ENCODE peak calls at places on chromosome 19, in ten cellular contexts. One of them, this sample, is unnamed.

GRCh38 chr19:50209131-50209530 is 5.7 kb downstream of the MYH14 start:
- DNase-seq in SK-N-SH: no peak
- DNase-seq in activated T-helper 1 cell treated with anti-CD3 and anti-CD28 coated beads, Interleukin-12 subunit alpha, Interleukin-12 subunit beta, Interleukin-2, Interleukin-4 antibody, amounts not matched to agents 30 ng/mL and 10 ng/mL and 1 ng/mL, durations not matched to agents 14 hours and 24 hours and 36 hours: no peak
- DNase-seq in skeletal muscle cell: no peak
- DNase-seq in A549: no peak
- DNase-seq in mucosa of gallbladder: no peak
- DNase-seq in fibroblast of pulmonary artery: no peak
- DNase-seq in activated T-helper 2 cell treated with anti-CD3 and anti-CD28 coated beads, Interferon-gamma antibody, Interleukin-2, Interleukin-4, amounts not matched to agents 10 μg/mL and 5 μg/mL and 100 μg/mL, durations not matched to agents 14 hours and 24 hours and 36 hours: no peak
- DNase-seq in amniotic stem cell: no peak
- DNase-seq in G401: no peak
- DNase-seq in this sample: no peak

GRCh38 chr19:42596391-42597071 is 1.8 kb upstream of the CEACAM8 start:
- DNase-seq in SK-N-SH: peak
- DNase-seq in activated T-helper 1 cell treated with anti-CD3 and anti-CD28 coated beads, Interleukin-12 subunit alpha, Interleukin-12 subunit beta, Interleukin-2, Interleukin-4 antibody, amounts not matched to agents 30 ng/mL and 10 ng/mL and 1 ng/mL, durations not matched to agents 14 hours and 24 hours and 36 hours: no peak
- DNase-seq in skeletal muscle cell: no peak
- DNase-seq in A549: peak
- DNase-seq in mucosa of gallbladder: peak
- DNase-seq in fibroblast of pulmonary artery: peak
- DNase-seq in activated T-helper 2 cell treated with anti-CD3 and anti-CD28 coated beads, Interferon-gamma antibody, Interleukin-2, Interleukin-4, amounts not matched to agents 10 μg/mL and 5 μg/mL and 100 μg/mL, durations not matched to agents 14 hours and 24 hours and 36 hours: no peak
- DNase-seq in amniotic stem cell: no peak
- DNase-seq in G401: peak
- DNase-seq in this sample: peak

GRCh38 chr19:47035127-47035494 is 13.3 kb downstream of the TMEM160 start:
- DNase-seq in SK-N-SH: peak
- DNase-seq in activated T-helper 1 cell treated with anti-CD3 and anti-CD28 coated beads, Interleukin-12 subunit alpha, Interleukin-12 subunit beta, Interleukin-2, Interleukin-4 antibody, amounts not matched to agents 30 ng/mL and 10 ng/mL and 1 ng/mL, durations not matched to agents 14 hours and 24 hours and 36 hours: no peak
- DNase-seq in skeletal muscle cell: no peak
- DNase-seq in A549: no peak
- DNase-seq in mucosa of gallbladder: no peak
- DNase-seq in fibroblast of pulmonary artery: no peak
- DNase-seq in activated T-helper 2 cell treated with anti-CD3 and anti-CD28 coated beads, Interferon-gamma antibody, Interleukin-2, Interleukin-4, amounts not matched to agents 10 μg/mL and 5 μg/mL and 100 μg/mL, durations not matched to agents 14 hours and 24 hours and 36 hours: no peak
- DNase-seq in amniotic stem cell: no peak
- DNase-seq in G401: peak
- DNase-seq in this sample: no peak

GRCh38 chr19:31339405-31339804 is 9.8 kb downstream of the TSHZ3 start:
- DNase-seq in SK-N-SH: peak
- DNase-seq in activated T-helper 1 cell treated with anti-CD3 and anti-CD28 coated beads, Interleukin-12 subunit alpha, Interleukin-12 subunit beta, Interleukin-2, Interleukin-4 antibody, amounts not matched to agents 30 ng/mL and 10 ng/mL and 1 ng/mL, durations not matched to agents 14 hours and 24 hours and 36 hours: no peak
- DNase-seq in skeletal muscle cell: no peak
- DNase-seq in A549: no peak
- DNase-seq in mucosa of gallbladder: no peak
- DNase-seq in fibroblast of pulmonary artery: no peak
- DNase-seq in activated T-helper 2 cell treated with anti-CD3 and anti-CD28 coated beads, Interferon-gamma antibody, Interleukin-2, Interleukin-4, amounts not matched to agents 10 μg/mL and 5 μg/mL and 100 μg/mL, durations not matched to agents 14 hours and 24 hours and 36 hours: no peak
- DNase-seq in amniotic stem cell: no peak
- DNase-seq in G401: no peak
- DNase-seq in this sample: no peak

GRCh38 chr19:13208964-13209796 is 59.0 kb downstream of the IER2 start:
- DNase-seq in SK-N-SH: no peak
- DNase-seq in activated T-helper 1 cell treated with anti-CD3 and anti-CD28 coated beads, Interleukin-12 subunit alpha, Interleukin-12 subunit beta, Interleukin-2, Interleukin-4 antibody, amounts not matched to agents 30 ng/mL and 10 ng/mL and 1 ng/mL, durations not matched to agents 14 hours and 24 hours and 36 hours: no peak
- DNase-seq in skeletal muscle cell: no peak
- DNase-seq in A549: no peak
- DNase-seq in mucosa of gallbladder: no peak
- DNase-seq in fibroblast of pulmonary artery: no peak
- DNase-seq in activated T-helper 2 cell treated with anti-CD3 and anti-CD28 coated beads, Interferon-gamma antibody, Interleukin-2, Interleukin-4, amounts not matched to agents 10 μg/mL and 5 μg/mL and 100 μg/mL, durations not matched to agents 14 hours and 24 hours and 36 hours: no peak
- DNase-seq in amniotic stem cell: no peak
- DNase-seq in G401: no peak
- DNase-seq in this sample: no peak

GRCh38 chr19:53333071-53333465 is 481 bp upstream of the ZNF845 start:
- DNase-seq in SK-N-SH: peak
- DNase-seq in activated T-helper 1 cell treated with anti-CD3 and anti-CD28 coated beads, Interleukin-12 subunit alpha, Interleukin-12 subunit beta, Interleukin-2, Interleukin-4 antibody, amounts not matched to agents 30 ng/mL and 10 ng/mL and 1 ng/mL, durations not matched to agents 14 hours and 24 hours and 36 hours: peak
- DNase-seq in skeletal muscle cell: peak
- DNase-seq in A549: peak
- DNase-seq in mucosa of gallbladder: peak
- DNase-seq in fibroblast of pulmonary artery: no peak
- DNase-seq in activated T-helper 2 cell treated with anti-CD3 and anti-CD28 coated beads, Interferon-gamma antibody, Interleukin-2, Interleukin-4, amounts not matched to agents 10 μg/mL and 5 μg/mL and 100 μg/mL, durations not matched to agents 14 hours and 24 hours and 36 hours: no peak
- DNase-seq in amniotic stem cell: peak
- DNase-seq in G401: no peak
- DNase-seq in this sample: peak

GRCh38 chr19:55672418-55672817 is 2.6 kb upstream of the EPN1 start:
- DNase-seq in SK-N-SH: no peak
- DNase-seq in activated T-helper 1 cell treated with anti-CD3 and anti-CD28 coated beads, Interleukin-12 subunit alpha, Interleukin-12 subunit beta, Interleukin-2, Interleukin-4 antibody, amounts not matched to agents 30 ng/mL and 10 ng/mL and 1 ng/mL, durations not matched to agents 14 hours and 24 hours and 36 hours: no peak
- DNase-seq in skeletal muscle cell: no peak
- DNase-seq in A549: no peak
- DNase-seq in mucosa of gallbladder: no peak
- DNase-seq in fibroblast of pulmonary artery: peak
- DNase-seq in activated T-helper 2 cell treated with anti-CD3 and anti-CD28 coated beads, Interferon-gamma antibody, Interleukin-2, Interleukin-4, amounts not matched to agents 10 μg/mL and 5 μg/mL and 100 μg/mL, durations not matched to agents 14 hours and 24 hours and 36 hours: no peak
- DNase-seq in amniotic stem cell: no peak
- DNase-seq in G401: no peak
- DNase-seq in this sample: no peak

GRCh38 chr19:873084-874019 is 13.9 kb downstream of the CFD start:
- DNase-seq in SK-N-SH: peak
- DNase-seq in activated T-helper 1 cell treated with anti-CD3 and anti-CD28 coated beads, Interleukin-12 subunit alpha, Interleukin-12 subunit beta, Interleukin-2, Interleukin-4 antibody, amounts not matched to agents 30 ng/mL and 10 ng/mL and 1 ng/mL, durations not matched to agents 14 hours and 24 hours and 36 hours: peak
- DNase-seq in skeletal muscle cell: no peak
- DNase-seq in A549: no peak
- DNase-seq in mucosa of gallbladder: no peak
- DNase-seq in fibroblast of pulmonary artery: peak
- DNase-seq in activated T-helper 2 cell treated with anti-CD3 and anti-CD28 coated beads, Interferon-gamma antibody, Interleukin-2, Interleukin-4, amounts not matched to agents 10 μg/mL and 5 μg/mL and 100 μg/mL, durations not matched to agents 14 hours and 24 hours and 36 hours: peak
- DNase-seq in amniotic stem cell: no peak
- DNase-seq in G401: no peak
- DNase-seq in this sample: peak

GRCh38 chr19:2722541-2723344 is 1.6 kb upstream of the DIRAS1 start:
- DNase-seq in SK-N-SH: peak
- DNase-seq in activated T-helper 1 cell treated with anti-CD3 and anti-CD28 coated beads, Interleukin-12 subunit alpha, Interleukin-12 subunit beta, Interleukin-2, Interleukin-4 antibody, amounts not matched to agents 30 ng/mL and 10 ng/mL and 1 ng/mL, durations not matched to agents 14 hours and 24 hours and 36 hours: no peak
- DNase-seq in skeletal muscle cell: no peak
- DNase-seq in A549: peak
- DNase-seq in mucosa of gallbladder: peak
- DNase-seq in fibroblast of pulmonary artery: peak
- DNase-seq in activated T-helper 2 cell treated with anti-CD3 and anti-CD28 coated beads, Interferon-gamma antibody, Interleukin-2, Interleukin-4, amounts not matched to agents 10 μg/mL and 5 μg/mL and 100 μg/mL, durations not matched to agents 14 hours and 24 hours and 36 hours: no peak
- DNase-seq in amniotic stem cell: peak
- DNase-seq in G401: peak
- DNase-seq in this sample: no peak

GRCh38 chr19:46049597-46049996 is 8.8 kb upstream of the IGFL4 start:
- DNase-seq in SK-N-SH: no peak
- DNase-seq in activated T-helper 1 cell treated with anti-CD3 and anti-CD28 coated beads, Interleukin-12 subunit alpha, Interleukin-12 subunit beta, Interleukin-2, Interleukin-4 antibody, amounts not matched to agents 30 ng/mL and 10 ng/mL and 1 ng/mL, durations not matched to agents 14 hours and 24 hours and 36 hours: no peak
- DNase-seq in skeletal muscle cell: no peak
- DNase-seq in A549: no peak
- DNase-seq in mucosa of gallbladder: no peak
- DNase-seq in fibroblast of pulmonary artery: no peak
- DNase-seq in activated T-helper 2 cell treated with anti-CD3 and anti-CD28 coated beads, Interferon-gamma antibody, Interleukin-2, Interleukin-4, amounts not matched to agents 10 μg/mL and 5 μg/mL and 100 μg/mL, durations not matched to agents 14 hours and 24 hours and 36 hours: no peak
- DNase-seq in amniotic stem cell: no peak
- DNase-seq in G401: no peak
- DNase-seq in this sample: no peak

GRCh38 chr19:15112385-15112784 is 5.2 kb downstream of the SYDE1 start:
- DNase-seq in SK-N-SH: peak
- DNase-seq in activated T-helper 1 cell treated with anti-CD3 and anti-CD28 coated beads, Interleukin-12 subunit alpha, Interleukin-12 subunit beta, Interleukin-2, Interleukin-4 antibody, amounts not matched to agents 30 ng/mL and 10 ng/mL and 1 ng/mL, durations not matched to agents 14 hours and 24 hours and 36 hours: no peak
- DNase-seq in skeletal muscle cell: no peak
- DNase-seq in A549: no peak
- DNase-seq in mucosa of gallbladder: no peak
- DNase-seq in fibroblast of pulmonary artery: no peak
- DNase-seq in activated T-helper 2 cell treated with anti-CD3 and anti-CD28 coated beads, Interferon-gamma antibody, Interleukin-2, Interleukin-4, amounts not matched to agents 10 μg/mL and 5 μg/mL and 100 μg/mL, durations not matched to agents 14 hours and 24 hours and 36 hours: no peak
- DNase-seq in amniotic stem cell: no peak
- DNase-seq in G401: no peak
- DNase-seq in this sample: no peak

GRCh38 chr19:29774126-29774525 is 37.7 kb upstream of the CCNE1 start:
- DNase-seq in SK-N-SH: no peak
- DNase-seq in activated T-helper 1 cell treated with anti-CD3 and anti-CD28 coated beads, Interleukin-12 subunit alpha, Interleukin-12 subunit beta, Interleukin-2, Interleukin-4 antibody, amounts not matched to agents 30 ng/mL and 10 ng/mL and 1 ng/mL, durations not matched to agents 14 hours and 24 hours and 36 hours: no peak
- DNase-seq in skeletal muscle cell: no peak
- DNase-seq in A549: no peak
- DNase-seq in mucosa of gallbladder: no peak
- DNase-seq in fibroblast of pulmonary artery: no peak
- DNase-seq in activated T-helper 2 cell treated with anti-CD3 and anti-CD28 coated beads, Interferon-gamma antibody, Interleukin-2, Interleukin-4, amounts not matched to agents 10 μg/mL and 5 μg/mL and 100 μg/mL, durations not matched to agents 14 hours and 24 hours and 36 hours: no peak
- DNase-seq in amniotic stem cell: no peak
- DNase-seq in G401: no peak
- DNase-seq in this sample: no peak